ENCODE peak calls at places on chromosomes 11 and 22, in eight cellular contexts. G is HS-27A; R is stimulated activated CD4-positive, alpha-beta T cell treated with anti-CD3 and anti-CD28 coated beads, Interleukin-1b, Interleukin-23, amount 100 ng/mL, for 1 hour; L is memory B cell; I is left lobe of liver; H is HEK293T; T is MV-4-11; S is GOT3. O is an unnamed sample.

GRCh38 chr11:62000539-62001446 is 33.4 kb upstream of the FTH1 start:
- DNase-seq in G (no peak), R (no peak), L (no peak), I (no peak), H (no peak), T (no peak), S (no peak), O (no peak)

GRCh38 chr22:25780673-25781072 is 38.7 kb downstream of the MYO18B start:
- DNase-seq in G (no peak), R (no peak), L (no peak), I (no peak), H (no peak), T (no peak), S (no peak), O (no peak)

GRCh38 chr22:42881982-42882656 is 25.0 kb upstream of the ARFGAP3 start:
- DNase-seq in G (no peak), R (no peak), L (no peak), I (peak), H (no peak), T (no peak), S (no peak), O (no peak)

GRCh38 chr11:46050065-46050464 is 71.2 kb downstream of the PHF21A start:
- DNase-seq in G (peak), R (no peak), L (no peak), I (no peak), H (no peak), T (peak), S (peak), O (no peak)

GRCh38 chr11:624705-625635 is at the start of gene CDHR5:
- DNase-seq in G (no peak), R (no peak), L (no peak), I (peak), H (no peak), T (no peak), S (no peak), O (no peak)

GRCh38 chr11:65377036-65377435 is 5.4 kb downstream of the SLC25A45 start:
- DNase-seq in G (no peak), R (no peak), L (no peak), I (no peak), H (no peak), T (no peak), S (no peak), O (no peak)

GRCh38 chr11:68838572-68838964 is 3.1 kb downstream of the CPT1A start:
- DNase-seq in G (no peak), R (no peak), L (no peak), I (no peak), H (no peak), T (no peak), S (no peak), O (no peak)

GRCh38 chr22:49195636-49196035 is 632.0 kb downstream of the BRD1 start:
- DNase-seq in G (no peak), R (no peak), L (no peak), I (no peak), H (no peak), T (no peak), S (no peak), O (no peak)

GRCh38 chr22:19060356-19061009 is 61.7 kb downstream of the DGCR2 start:
- DNase-seq in G (no peak), R (no peak), L (no peak), I (no peak), H (no peak), T (no peak), S (no peak), O (no peak)

GRCh38 chr11:44014968-44015623 is 32.7 kb upstream of the ACCSL start:
- DNase-seq in G (no peak), R (no peak), L (no peak), I (no peak), H (no peak), T (no peak), S (no peak), O (no peak)

GRCh38 chr11:75582461-75582934 is 20.4 kb downstream of the SERPINH1 start:
- DNase-seq in G (no peak), R (no peak), L (no peak), I (no peak), H (no peak), T (no peak), S (no peak), O (no peak)

GRCh38 chr11:87083029-87083428 is 45.3 kb downstream of the TMEM135 start:
- DNase-seq in G (no peak), R (no peak), L (no peak), I (no peak), H (no peak), T (no peak), S (no peak), O (no peak)

GRCh38 chr22:28544431-28544868 is 135.2 kb downstream of the TTC28 start:
- DNase-seq in G (no peak), R (no peak), L (no peak), I (no peak), H (no peak), T (no peak), S (no peak), O (no peak)

GRCh38 chr11:4826425-4826824 is 5.3 kb downstream of the OR51F2 start:
- DNase-seq in G (no peak), R (no peak), L (no peak), I (no peak), H (no peak), T (no peak), S (no peak), O (no peak)

GRCh38 chr11:73242291-73243092 is 24.4 kb downstream of the P2RY2 start:
- DNase-seq in G (peak), R (peak), L (peak), I (peak), H (peak), T (no peak), S (peak), O (no peak)

GRCh38 chr11:79488286-79488685 is 47.5 kb upstream of the TENM4 start:
- DNase-seq in G (no peak), R (no peak), L (no peak), I (peak), H (no peak), T (no peak), S (no peak), O (no peak)

GRCh38 chr11:104323841-104324240 is 159.9 kb upstream of the PDGFD start:
- DNase-seq in G (no peak), R (no peak), L (no peak), I (no peak), H (no peak), T (no peak), S (no peak), O (no peak)

GRCh38 chr11:4576880-4577279 is 4.7 kb upstream of the OR52I2 start:
- DNase-seq in G (no peak), R (no peak), L (no peak), I (no peak), H (no peak), T (no peak), S (no peak), O (no peak)

GRCh38 chr11:35553831-35554230 is 28.4 kb upstream of the PAMR1 start:
- DNase-seq in G (peak), R (no peak), L (no peak), I (no peak), H (no peak), T (no peak), S (no peak), O (no peak)

GRCh38 chr11:13415201-13415600 is 47.8 kb downstream of the BTBD10 start:
- DNase-seq in G (no peak), R (no peak), L (no peak), I (no peak), H (no peak), T (no peak), S (no peak), O (no peak)

GRCh38 chr22:37556750-37557149 is 3.5 kb upstream of the CDC42EP1 start:
- DNase-seq in G (no peak), R (no peak), L (no peak), I (no peak), H (no peak), T (no peak), S (no peak), O (no peak)

GRCh38 chr11:70735976-70736375 is 337.6 kb downstream of the CTTN start:
- DNase-seq in G (no peak), R (no peak), L (no peak), I (no peak), H (no peak), T (no peak), S (no peak), O (no peak)

GRCh38 chr11:11115475-11115874 is 237.6 kb downstream of the CSNK2A3 start:
- DNase-seq in G (no peak), R (no peak), L (no peak), I (no peak), H (no peak), T (peak), S (no peak), O (no peak)

GRCh38 chr22:39401301-39401631 is 1.7 kb downstream of the TAB1 start:
- DNase-seq in G (no peak), R (no peak), L (no peak), I (no peak), H (no peak), T (no peak), S (no peak), O (no peak)

GRCh38 chr22:47547239-47547661 is 784.8 kb downstream of the TBC1D22A start:
- DNase-seq in G (no peak), R (no peak), L (no peak), I (peak), H (no peak), T (no peak), S (no peak), O (no peak)

GRCh38 chr11:35272391-35272821 is 133.4 kb downstream of the CD44 start:
- DNase-seq in G (no peak), R (no peak), L (no peak), I (no peak), H (no peak), T (peak), S (no peak), O (no peak)

GRCh38 chr11:25943777-25944661 is 387.9 kb upstream of the ANO3 start:
- DNase-seq in G (no peak), R (no peak), L (no peak), I (no peak), H (no peak), T (no peak), S (no peak), O (no peak)

GRCh38 chr11:28566643-28567042 is 458.5 kb downstream of the METTL15 start:
- DNase-seq in G (peak), R (no peak), L (no peak), I (no peak), H (peak), T (no peak), S (peak), O (no peak)

GRCh38 chr11:79925570-79925969 is 484.7 kb upstream of the TENM4 start:
- DNase-seq in G (no peak), R (no peak), L (no peak), I (no peak), H (no peak), T (no peak), S (no peak), O (no peak)

GRCh38 chr11:128157423-128158298 is 429.7 kb downstream of the ETS1 start:
- DNase-seq in G (no peak), R (peak), L (peak), I (peak), H (peak), T (peak), S (no peak), O (peak)

GRCh38 chr22:50283821-50284220 is 13.6 kb upstream of the MAPK11 start:
- DNase-seq in G (no peak), R (no peak), L (no peak), I (no peak), H (no peak), T (no peak), S (no peak), O (no peak)

GRCh38 chr11:69884286-69884685 is 65.1 kb upstream of the FGF3 start:
- DNase-seq in G (no peak), R (no peak), L (no peak), I (no peak), H (no peak), T (no peak), S (no peak), O (no peak)

GRCh38 chr11:41895106-41895505 is 435.7 kb upstream of the LRRC4C start:
- DNase-seq in G (no peak), R (no peak), L (no peak), I (no peak), H (no peak), T (no peak), S (no peak), O (no peak)

GRCh38 chr11:65503923-65504670 is 5.3 kb downstream of the MALAT1 start:
- DNase-seq in G (peak), R (no peak), L (no peak), I (no peak), H (no peak), T (no peak), S (no peak), O (no peak)

GRCh38 chr11:75275581-75275980 is 35.0 kb downstream of the TPBGL start:
- DNase-seq in G (no peak), R (peak), L (peak), I (peak), H (no peak), T (no peak), S (no peak), O (peak)